ENCODE peak calls at places on chromosomes 4 and X, in four cellular contexts. One of them, this sample, is unnamed.

GRCh38 chr4:1027916-1028240 is 16.5 kb downstream of the FGFRL1 start:
- DNase-seq in NCI-H1092: no peak
- DNase-seq in left lobe of liver: no peak
- DNase-seq in cardiac muscle cell: peak; percentile 43
- DNase-seq in this sample: no peak

GRCh38 chr4:8608714-8609391 is 16.3 kb downstream of the CPZ start:
- DNase-seq in NCI-H1092: no peak
- DNase-seq in left lobe of liver: no peak
- DNase-seq in cardiac muscle cell: no peak
- DNase-seq in this sample: no peak

GRCh38 chr4:39025552-39026085 is 6.6 kb downstream of the TMEM156 start:
- DNase-seq in NCI-H1092: no peak
- DNase-seq in left lobe of liver: no peak
- DNase-seq in cardiac muscle cell: no peak
- DNase-seq in this sample: no peak

GRCh38 chr4:78811034-78811433 is 34.9 kb downstream of the BMP2K start:
- DNase-seq in NCI-H1092: no peak
- DNase-seq in left lobe of liver: no peak
- DNase-seq in cardiac muscle cell: no peak
- DNase-seq in this sample: no peak

GRCh38 chr4:71709961-71710360 is 73.9 kb downstream of the GC start:
- DNase-seq in NCI-H1092: no peak
- DNase-seq in left lobe of liver: no peak
- DNase-seq in cardiac muscle cell: peak; percentile 14
- DNase-seq in this sample: no peak

GRCh38 chr4:185534850-185535761 is at the start of gene PDLIM3:
- DNase-seq in NCI-H1092: peak; percentile 37
- DNase-seq in left lobe of liver: peak; percentile 50
- DNase-seq in cardiac muscle cell: peak; percentile 87
- DNase-seq in this sample: peak; percentile 88

GRCh38 chr4:5069916-5070315 is 18.6 kb downstream of the STK32B start:
- DNase-seq in NCI-H1092: no peak
- DNase-seq in left lobe of liver: no peak
- DNase-seq in cardiac muscle cell: no peak
- DNase-seq in this sample: no peak

GRCh38 chr4:56995525-56995924 is 16.8 kb downstream of the POLR2B start:
- DNase-seq in NCI-H1092: peak; percentile 47
- DNase-seq in left lobe of liver: no peak
- DNase-seq in cardiac muscle cell: no peak
- DNase-seq in this sample: no peak

GRCh38 chrX:97039363-97040029 is 155.8 kb downstream of the RPA4 start:
- DNase-seq in NCI-H1092: no peak
- DNase-seq in left lobe of liver: peak; percentile 30
- DNase-seq in cardiac muscle cell: no peak
- DNase-seq in this sample: no peak

GRCh38 chr4:71380721-71381120 is 41.9 kb downstream of the SLC4A4 start:
- DNase-seq in NCI-H1092: no peak
- DNase-seq in left lobe of liver: no peak
- DNase-seq in cardiac muscle cell: no peak
- DNase-seq in this sample: no peak

GRCh38 chrX:106696502-106696901 is 30.0 kb upstream of the RNF128 start:
- DNase-seq in NCI-H1092: no peak
- DNase-seq in left lobe of liver: no peak
- DNase-seq in cardiac muscle cell: no peak
- DNase-seq in this sample: no peak

GRCh38 chrX:23003121-23003520 is 3.4 kb downstream of the DDX53 start:
- DNase-seq in NCI-H1092: no peak
- DNase-seq in left lobe of liver: no peak
- DNase-seq in cardiac muscle cell: no peak
- DNase-seq in this sample: no peak

GRCh38 chrX:63967541-63967940 is 182.5 kb upstream of the ARHGEF9 start:
- DNase-seq in NCI-H1092: no peak
- DNase-seq in left lobe of liver: no peak
- DNase-seq in cardiac muscle cell: no peak
- DNase-seq in this sample: no peak

GRCh38 chrX:31423575-31424284 is 351.9 kb upstream of the FTHL17 start:
- DNase-seq in NCI-H1092: peak; percentile 64
- DNase-seq in left lobe of liver: peak; percentile 40
- DNase-seq in cardiac muscle cell: peak; percentile 76
- DNase-seq in this sample: peak; percentile 65

GRCh38 chr4:146634825-146635224 is 3.9 kb upstream of the POU4F2 start:
- DNase-seq in NCI-H1092: no peak
- DNase-seq in left lobe of liver: no peak
- DNase-seq in cardiac muscle cell: no peak
- DNase-seq in this sample: no peak

GRCh38 chr4:188439641-188440311 is 300.5 kb downstream of the TRIML1 start:
- DNase-seq in NCI-H1092: peak; percentile 94
- DNase-seq in left lobe of liver: no peak
- DNase-seq in cardiac muscle cell: peak; percentile 41
- DNase-seq in this sample: peak; percentile 46

GRCh38 chrX:9643807-9644206 is 121.8 kb downstream of the GPR143 start:
- DNase-seq in NCI-H1092: no peak
- DNase-seq in left lobe of liver: no peak
- DNase-seq in cardiac muscle cell: no peak
- DNase-seq in this sample: no peak

GRCh38 chr4:153553820-153554173 is 87.6 kb downstream of the TMEM131L start:
- DNase-seq in NCI-H1092: no peak
- DNase-seq in left lobe of liver: no peak
- DNase-seq in cardiac muscle cell: no peak
- DNase-seq in this sample: no peak

GRCh38 chrX:27996132-27996531 is 14.9 kb upstream of the DCAF8L1 start:
- DNase-seq in NCI-H1092: no peak
- DNase-seq in left lobe of liver: no peak
- DNase-seq in cardiac muscle cell: no peak
- DNase-seq in this sample: no peak

GRCh38 chr4:4606321-4606720 is 64.5 kb upstream of the STX18 start:
- DNase-seq in NCI-H1092: no peak
- DNase-seq in left lobe of liver: no peak
- DNase-seq in cardiac muscle cell: no peak
- DNase-seq in this sample: no peak

GRCh38 chr4:80129785-80130184 is 56.8 kb upstream of the ANTXR2 start:
- DNase-seq in NCI-H1092: no peak
- DNase-seq in left lobe of liver: no peak
- DNase-seq in cardiac muscle cell: no peak
- DNase-seq in this sample: no peak

GRCh38 chrX:139823806-139824205 is 109.0 kb downstream of the ATP11C start:
- DNase-seq in NCI-H1092: no peak
- DNase-seq in left lobe of liver: no peak
- DNase-seq in cardiac muscle cell: no peak
- DNase-seq in this sample: no peak

GRCh38 chrX:23736030-23736429 is 7.0 kb downstream of the ACOT9 start:
- DNase-seq in NCI-H1092: no peak
- DNase-seq in left lobe of liver: no peak
- DNase-seq in cardiac muscle cell: no peak
- DNase-seq in this sample: no peak

GRCh38 chr4:137510866-137511265 is 21.4 kb downstream of the PCDH18 start:
- DNase-seq in NCI-H1092: no peak
- DNase-seq in left lobe of liver: no peak
- DNase-seq in cardiac muscle cell: no peak
- DNase-seq in this sample: no peak

GRCh38 chrX:23952984-23953907 is 45.4 kb downstream of the CXorf58 start:
- DNase-seq in NCI-H1092: no peak
- DNase-seq in left lobe of liver: no peak
- DNase-seq in cardiac muscle cell: peak; percentile 5
- DNase-seq in this sample: peak; percentile 81

GRCh38 chrX:70129811-70130210 is 3.4 kb upstream of the IGBP1 start:
- DNase-seq in NCI-H1092: no peak
- DNase-seq in left lobe of liver: no peak
- DNase-seq in cardiac muscle cell: no peak
- DNase-seq in this sample: no peak

GRCh38 chrX:103565197-103565596 is 20.1 kb upstream of the TCEAL4 start:
- DNase-seq in NCI-H1092: no peak
- DNase-seq in left lobe of liver: no peak
- DNase-seq in cardiac muscle cell: no peak
- DNase-seq in this sample: no peak

GRCh38 chr4:86279247-86279960 is 80.4 kb downstream of the MAPK10 start:
- DNase-seq in NCI-H1092: no peak
- DNase-seq in left lobe of liver: no peak
- DNase-seq in cardiac muscle cell: no peak
- DNase-seq in this sample: no peak

GRCh38 chr4:182246401-182247205 is 3.4 kb downstream of the TENM3 start:
- DNase-seq in NCI-H1092: no peak
- DNase-seq in left lobe of liver: no peak
- DNase-seq in cardiac muscle cell: peak; percentile 71
- DNase-seq in this sample: no peak

GRCh38 chr4:140851032-140851636 is 94.9 kb upstream of the TBC1D9 start:
- DNase-seq in NCI-H1092: peak; percentile 54
- DNase-seq in left lobe of liver: no peak
- DNase-seq in cardiac muscle cell: peak; percentile 73
- DNase-seq in this sample: peak; percentile 78

GRCh38 chr4:24973471-24974251 is 57.1 kb downstream of the LGI2 start:
- DNase-seq in NCI-H1092: peak; percentile 68
- DNase-seq in left lobe of liver: peak; percentile 65
- DNase-seq in cardiac muscle cell: no peak
- DNase-seq in this sample: peak; percentile 45

GRCh38 chr4:103634236-103634635 is 85.5 kb downstream of the TACR3 start:
- DNase-seq in NCI-H1092: no peak
- DNase-seq in left lobe of liver: no peak
- DNase-seq in cardiac muscle cell: no peak
- DNase-seq in this sample: no peak

GRCh38 chr4:79081973-79082372 is 142.7 kb upstream of the PAQR3 start:
- DNase-seq in NCI-H1092: no peak
- DNase-seq in left lobe of liver: no peak
- DNase-seq in cardiac muscle cell: no peak
- DNase-seq in this sample: no peak

GRCh38 chrX:9737363-9737762 is 28.3 kb downstream of the GPR143 start:
- DNase-seq in NCI-H1092: no peak
- DNase-seq in left lobe of liver: no peak
- DNase-seq in cardiac muscle cell: no peak
- DNase-seq in this sample: no peak

GRCh38 chr4:120724656-120725055 is 197.9 kb downstream of the PRDM5 start:
- DNase-seq in NCI-H1092: no peak
- DNase-seq in left lobe of liver: no peak
- DNase-seq in cardiac muscle cell: no peak
- DNase-seq in this sample: no peak

GRCh38 chrX:23764585-23764984 is 18.4 kb upstream of the SAT1 start:
- DNase-seq in NCI-H1092: peak; percentile 17
- DNase-seq in left lobe of liver: no peak
- DNase-seq in cardiac muscle cell: no peak
- DNase-seq in this sample: no peak

GRCh38 chrX:443676-444210 is 57.0 kb upstream of the PPP2R3B start:
- DNase-seq in NCI-H1092: no peak
- DNase-seq in left lobe of liver: no peak
- DNase-seq in cardiac muscle cell: no peak
- DNase-seq in this sample: no peak

GRCh38 chr4:78940752-78941151 is 1.5 kb upstream of the PAQR3 start:
- DNase-seq in NCI-H1092: no peak
- DNase-seq in left lobe of liver: no peak
- DNase-seq in cardiac muscle cell: no peak
- DNase-seq in this sample: no peak

GRCh38 chr4:7824218-7824617 is 115.4 kb downstream of the AFAP1 start:
- DNase-seq in NCI-H1092: no peak
- DNase-seq in left lobe of liver: no peak
- DNase-seq in cardiac muscle cell: no peak
- DNase-seq in this sample: no peak

GRCh38 chr4:152591361-152591760 is 55.5 kb upstream of the FBXW7 start:
- DNase-seq in NCI-H1092: peak; percentile 29
- DNase-seq in left lobe of liver: no peak
- DNase-seq in cardiac muscle cell: peak; percentile 61
- DNase-seq in this sample: peak; percentile 96

This sample was measured in endodermal cell.